ENCODE peak calls at places on chromosomes 2 and 18, in six cellular contexts. One of them, this sample, is unnamed.

GRCh38 chr2:1925928-1926327 is 181.6 kb upstream of the PXDN start:
- DNase-seq in nucleus accumbens: no peak
- DNase-seq in GM12865: no peak
- DNase-seq in tibial artery: no peak
- DNase-seq in CD4-positive, alpha-beta T cell: no peak
- DNase-seq in T-cell: no peak
- DNase-seq in this sample: no peak

GRCh38 chr2:155100261-155100660 is 401.8 kb downstream of the KCNJ3 start:
- DNase-seq in nucleus accumbens: no peak
- DNase-seq in GM12865: no peak
- DNase-seq in tibial artery: no peak
- DNase-seq in CD4-positive, alpha-beta T cell: no peak
- DNase-seq in T-cell: no peak
- DNase-seq in this sample: no peak

GRCh38 chr2:202079289-202079688 is 6.2 kb downstream of the KIAA2012 start:
- DNase-seq in nucleus accumbens: no peak
- DNase-seq in GM12865: no peak
- DNase-seq in tibial artery: no peak
- DNase-seq in CD4-positive, alpha-beta T cell: no peak
- DNase-seq in T-cell: no peak
- DNase-seq in this sample: no peak

GRCh38 chr2:14903709-14904374 is 271.3 kb downstream of the LRATD1 start:
- DNase-seq in nucleus accumbens: no peak
- DNase-seq in GM12865: peak; percentile 68
- DNase-seq in tibial artery: no peak
- DNase-seq in CD4-positive, alpha-beta T cell: peak; percentile 2
- DNase-seq in T-cell: peak; percentile 1
- DNase-seq in this sample: no peak

GRCh38 chr2:108323619-108324018 is 34.9 kb downstream of the SULT1C2 start:
- DNase-seq in nucleus accumbens: no peak
- DNase-seq in GM12865: no peak
- DNase-seq in tibial artery: no peak
- DNase-seq in CD4-positive, alpha-beta T cell: no peak
- DNase-seq in T-cell: no peak
- DNase-seq in this sample: no peak

GRCh38 chr2:3539836-3540235 is 18.3 kb downstream of the RNASEH1 start:
- DNase-seq in nucleus accumbens: no peak
- DNase-seq in GM12865: no peak
- DNase-seq in tibial artery: no peak
- DNase-seq in CD4-positive, alpha-beta T cell: no peak
- DNase-seq in T-cell: no peak
- DNase-seq in this sample: no peak

GRCh38 chr18:23855721-23856120 is 158.8 kb upstream of the TTC39C start:
- DNase-seq in nucleus accumbens: no peak
- DNase-seq in GM12865: no peak
- DNase-seq in tibial artery: no peak
- DNase-seq in CD4-positive, alpha-beta T cell: no peak
- DNase-seq in T-cell: no peak
- DNase-seq in this sample: no peak

GRCh38 chr2:18599509-18600254 is 10.3 kb upstream of the NT5C1B start:
- DNase-seq in nucleus accumbens: no peak
- DNase-seq in GM12865: no peak
- DNase-seq in tibial artery: no peak
- DNase-seq in CD4-positive, alpha-beta T cell: no peak
- DNase-seq in T-cell: no peak
- DNase-seq in this sample: no peak

GRCh38 chr18:59718108-59719057 is 21.2 kb upstream of the CCBE1 start:
- DNase-seq in nucleus accumbens: no peak
- DNase-seq in GM12865: no peak
- DNase-seq in tibial artery: no peak
- DNase-seq in CD4-positive, alpha-beta T cell: no peak
- DNase-seq in T-cell: no peak
- DNase-seq in this sample: no peak

GRCh38 chr2:51920509-51920908 is 888.6 kb upstream of the NRXN1 start:
- DNase-seq in nucleus accumbens: no peak
- DNase-seq in GM12865: no peak
- DNase-seq in tibial artery: no peak
- DNase-seq in CD4-positive, alpha-beta T cell: no peak
- DNase-seq in T-cell: no peak
- DNase-seq in this sample: no peak

GRCh38 chr2:193966590-193966989 is 1690.4 kb upstream of the SLC39A10 start:
- DNase-seq in nucleus accumbens: no peak
- DNase-seq in GM12865: no peak
- DNase-seq in tibial artery: no peak
- DNase-seq in CD4-positive, alpha-beta T cell: no peak
- DNase-seq in T-cell: no peak
- DNase-seq in this sample: no peak

GRCh38 chr2:63849381-63850203 is 7.9 kb downstream of the UGP2 start:
- DNase-seq in nucleus accumbens: no peak
- DNase-seq in GM12865: no peak
- DNase-seq in tibial artery: no peak
- DNase-seq in CD4-positive, alpha-beta T cell: no peak
- DNase-seq in T-cell: no peak
- DNase-seq in this sample: no peak

GRCh38 chr18:45627204-45627526 is 11.9 kb downstream of the SLC14A2 start:
- DNase-seq in nucleus accumbens: no peak
- DNase-seq in GM12865: no peak
- DNase-seq in tibial artery: no peak
- DNase-seq in CD4-positive, alpha-beta T cell: no peak
- DNase-seq in T-cell: no peak
- DNase-seq in this sample: no peak

GRCh38 chr2:17719562-17720371 is 33.8 kb downstream of the SMC6 start:
- DNase-seq in nucleus accumbens: no peak
- DNase-seq in GM12865: peak; percentile 19
- DNase-seq in tibial artery: no peak
- DNase-seq in CD4-positive, alpha-beta T cell: no peak
- DNase-seq in T-cell: no peak
- DNase-seq in this sample: peak; percentile 7

GRCh38 chr2:127086800-127087737 is 19.9 kb downstream of the BIN1 start:
- DNase-seq in nucleus accumbens: no peak
- DNase-seq in GM12865: peak; percentile 89
- DNase-seq in tibial artery: peak; percentile 79
- DNase-seq in CD4-positive, alpha-beta T cell: no peak
- DNase-seq in T-cell: no peak
- DNase-seq in this sample: no peak

GRCh38 chr2:235493775-235494715 is at the start of gene AGAP1:
- DNase-seq in nucleus accumbens: peak; percentile 83
- DNase-seq in GM12865: peak; percentile 28
- DNase-seq in tibial artery: peak; percentile 89
- DNase-seq in CD4-positive, alpha-beta T cell: no peak
- DNase-seq in T-cell: no peak
- DNase-seq in this sample: peak; percentile 97

GRCh38 chr2:145012806-145013205 is 492.9 kb upstream of the ZEB2 start:
- DNase-seq in nucleus accumbens: no peak
- DNase-seq in GM12865: no peak
- DNase-seq in tibial artery: no peak
- DNase-seq in CD4-positive, alpha-beta T cell: no peak
- DNase-seq in T-cell: no peak
- DNase-seq in this sample: no peak

This sample was measured in frontal cortex.